ENCODE peak calls at places on chromosomes 4 and X, in six cellular contexts. One of them, this sample, is unnamed.

GRCh38 chrX:13029831-13030771 is 14.3 kb downstream of the FAM9C start:
- DNase-seq in brain microvascular endothelial cell: no peak
- DNase-seq in BJ: no peak
- DNase-seq in choroid plexus epithelial cell: peak; percentile 39
- DNase-seq in psoas muscle: no peak
- DNase-seq in heart left ventricle: no peak
- DNase-seq in this sample: no peak

GRCh38 chr4:47741200-47741599 is 96.7 kb downstream of the CORIN start:
- DNase-seq in brain microvascular endothelial cell: no peak
- DNase-seq in BJ: peak; percentile 2
- DNase-seq in choroid plexus epithelial cell: peak; percentile 72
- DNase-seq in psoas muscle: no peak
- DNase-seq in heart left ventricle: no peak
- DNase-seq in this sample: no peak

GRCh38 chrX:123013141-123013540 is 170.9 kb upstream of the GRIA3 start:
- DNase-seq in brain microvascular endothelial cell: no peak
- DNase-seq in BJ: no peak
- DNase-seq in choroid plexus epithelial cell: no peak
- DNase-seq in psoas muscle: no peak
- DNase-seq in heart left ventricle: no peak
- DNase-seq in this sample: no peak

GRCh38 chrX:153651540-153652079 is 4.6 kb downstream of the DUSP9 start:
- DNase-seq in brain microvascular endothelial cell: no peak
- DNase-seq in BJ: no peak
- DNase-seq in choroid plexus epithelial cell: no peak
- DNase-seq in psoas muscle: no peak
- DNase-seq in heart left ventricle: peak; percentile 13
- DNase-seq in this sample: no peak

GRCh38 chrX:2401590-2402360 is 99.0 kb downstream of the DHRSX start:
- DNase-seq in brain microvascular endothelial cell: no peak
- DNase-seq in BJ: peak; percentile 14
- DNase-seq in choroid plexus epithelial cell: peak; percentile 71
- DNase-seq in psoas muscle: peak; percentile 46
- DNase-seq in heart left ventricle: peak; percentile 64
- DNase-seq in this sample: no peak

GRCh38 chrX:129654652-129655546 is at the start of gene APLN:
- DNase-seq in brain microvascular endothelial cell: no peak
- DNase-seq in BJ: no peak
- DNase-seq in choroid plexus epithelial cell: peak; percentile 70
- DNase-seq in psoas muscle: peak; percentile 68
- DNase-seq in heart left ventricle: peak; percentile 54
- DNase-seq in this sample: peak; percentile 44

GRCh38 chr4:119679251-119679650 is 50.6 kb upstream of the PDE5A start:
- DNase-seq in brain microvascular endothelial cell: no peak
- DNase-seq in BJ: no peak
- DNase-seq in choroid plexus epithelial cell: peak; percentile 23
- DNase-seq in psoas muscle: no peak
- DNase-seq in heart left ventricle: no peak
- DNase-seq in this sample: no peak

GRCh38 chrX:12245650-12246645 is 107.7 kb downstream of the FRMPD4 start:
- DNase-seq in brain microvascular endothelial cell: peak; percentile 73
- DNase-seq in BJ: peak; percentile 21
- DNase-seq in choroid plexus epithelial cell: peak; percentile 47
- DNase-seq in psoas muscle: no peak
- DNase-seq in heart left ventricle: no peak
- DNase-seq in this sample: no peak

GRCh38 chr4:6658635-6659075 is 18.2 kb downstream of the MRFAP1 start:
- DNase-seq in brain microvascular endothelial cell: peak; percentile 4
- DNase-seq in BJ: no peak
- DNase-seq in choroid plexus epithelial cell: peak; percentile 54
- DNase-seq in psoas muscle: peak; percentile 44
- DNase-seq in heart left ventricle: peak; percentile 54
- DNase-seq in this sample: no peak

GRCh38 chr4:8333726-8334460 is 64.3 kb downstream of the HTRA3 start:
- DNase-seq in brain microvascular endothelial cell: no peak
- DNase-seq in BJ: no peak
- DNase-seq in choroid plexus epithelial cell: no peak
- DNase-seq in psoas muscle: no peak
- DNase-seq in heart left ventricle: peak; percentile 15
- DNase-seq in this sample: no peak

GRCh38 chr4:147336252-147336651 is 144.6 kb upstream of the EDNRA start:
- DNase-seq in brain microvascular endothelial cell: no peak
- DNase-seq in BJ: no peak
- DNase-seq in choroid plexus epithelial cell: no peak
- DNase-seq in psoas muscle: no peak
- DNase-seq in heart left ventricle: no peak
- DNase-seq in this sample: no peak

GRCh38 chr4:162115323-162115722 is 48.5 kb downstream of the FSTL5 start:
- DNase-seq in brain microvascular endothelial cell: no peak
- DNase-seq in BJ: no peak
- DNase-seq in choroid plexus epithelial cell: peak; percentile 5
- DNase-seq in psoas muscle: no peak
- DNase-seq in heart left ventricle: no peak
- DNase-seq in this sample: no peak

GRCh38 chrX:154596290-154596929 is 11.5 kb downstream of the CTAG1A start:
- DNase-seq in brain microvascular endothelial cell: peak; percentile 8
- DNase-seq in BJ: peak; percentile 61
- DNase-seq in choroid plexus epithelial cell: peak; percentile 55
- DNase-seq in psoas muscle: no peak
- DNase-seq in heart left ventricle: no peak
- DNase-seq in this sample: peak; percentile 56

GRCh38 chrX:5142644-5143043 is 1086.0 kb downstream of the NLGN4X start:
- DNase-seq in brain microvascular endothelial cell: no peak
- DNase-seq in BJ: no peak
- DNase-seq in choroid plexus epithelial cell: no peak
- DNase-seq in psoas muscle: no peak
- DNase-seq in heart left ventricle: no peak
- DNase-seq in this sample: no peak

GRCh38 chrX:72026341-72027023 is 105.2 kb downstream of the RTL5 start:
- DNase-seq in brain microvascular endothelial cell: no peak
- DNase-seq in BJ: no peak
- DNase-seq in choroid plexus epithelial cell: no peak
- DNase-seq in psoas muscle: no peak
- DNase-seq in heart left ventricle: no peak
- DNase-seq in this sample: no peak

GRCh38 chrX:122943918-122944317 is 240.2 kb upstream of the GRIA3 start:
- DNase-seq in brain microvascular endothelial cell: peak; percentile 86
- DNase-seq in BJ: no peak
- DNase-seq in choroid plexus epithelial cell: peak; percentile 65
- DNase-seq in psoas muscle: no peak
- DNase-seq in heart left ventricle: no peak
- DNase-seq in this sample: no peak

GRCh38 chr4:158217763-158218162 is 7.5 kb downstream of the TMEM144 start:
- DNase-seq in brain microvascular endothelial cell: no peak
- DNase-seq in BJ: no peak
- DNase-seq in choroid plexus epithelial cell: no peak
- DNase-seq in psoas muscle: no peak
- DNase-seq in heart left ventricle: peak; percentile 22
- DNase-seq in this sample: no peak

GRCh38 chr4:158219623-158220022 is 9.3 kb downstream of the TMEM144 start:
- DNase-seq in brain microvascular endothelial cell: no peak
- DNase-seq in BJ: no peak
- DNase-seq in choroid plexus epithelial cell: no peak
- DNase-seq in psoas muscle: no peak
- DNase-seq in heart left ventricle: no peak
- DNase-seq in this sample: no peak
- TF ChIP-seq CTCF in brain microvascular endothelial cell: no peak
- TF ChIP-seq CTCF in BJ: no peak
- TF ChIP-seq CTCF in choroid plexus epithelial cell: no peak
- TF ChIP-seq CTCF in psoas muscle: no peak
- TF ChIP-seq CTCF in heart left ventricle: no peak
- TF ChIP-seq CTCF in this sample: no peak

GRCh38 chrX:56232221-56233082 is at the start of gene KLF8:
- DNase-seq in brain microvascular endothelial cell: no peak
- DNase-seq in BJ: no peak
- DNase-seq in choroid plexus epithelial cell: no peak
- DNase-seq in psoas muscle: peak; percentile 33
- DNase-seq in heart left ventricle: peak; percentile 34
- DNase-seq in this sample: no peak
- H3K4me3 ChIP-seq in brain microvascular endothelial cell: no peak within 1 kb of the TSS
- H3K4me3 ChIP-seq in BJ: peak within 1 kb of the TSS; percentile 31
- H3K4me3 ChIP-seq in choroid plexus epithelial cell: no peak within 1 kb of the TSS
- H3K4me3 ChIP-seq in psoas muscle: peak within 1 kb of the TSS; percentile 71
- H3K4me3 ChIP-seq in heart left ventricle: peak within 1 kb of the TSS; percentile 17
- H3K4me3 ChIP-seq in this sample: no peak within 1 kb of the TSS

GRCh38 chr4:10584042-10584441 is 100.5 kb downstream of the CLNK start:
- DNase-seq in brain microvascular endothelial cell: peak; percentile 89
- DNase-seq in BJ: peak; percentile 29
- DNase-seq in choroid plexus epithelial cell: peak; percentile 95
- DNase-seq in psoas muscle: no peak
- DNase-seq in heart left ventricle: peak; percentile 35
- DNase-seq in this sample: peak; percentile 69

GRCh38 chr4:10579700-10580099 is 104.9 kb downstream of the CLNK start:
- DNase-seq in brain microvascular endothelial cell: no peak
- DNase-seq in BJ: no peak
- DNase-seq in choroid plexus epithelial cell: no peak
- DNase-seq in psoas muscle: no peak
- DNase-seq in heart left ventricle: no peak
- DNase-seq in this sample: no peak

GRCh38 chr4:10582966-10583365 is 101.6 kb downstream of the CLNK start:
- DNase-seq in brain microvascular endothelial cell: no peak
- DNase-seq in BJ: no peak
- DNase-seq in choroid plexus epithelial cell: no peak
- DNase-seq in psoas muscle: no peak
- DNase-seq in heart left ventricle: no peak
- DNase-seq in this sample: no peak

GRCh38 chr4:10581022-10581421 is 103.5 kb downstream of the CLNK start:
- DNase-seq in brain microvascular endothelial cell: no peak
- DNase-seq in BJ: no peak
- DNase-seq in choroid plexus epithelial cell: no peak
- DNase-seq in psoas muscle: no peak
- DNase-seq in heart left ventricle: no peak
- DNase-seq in this sample: no peak

DNA sequence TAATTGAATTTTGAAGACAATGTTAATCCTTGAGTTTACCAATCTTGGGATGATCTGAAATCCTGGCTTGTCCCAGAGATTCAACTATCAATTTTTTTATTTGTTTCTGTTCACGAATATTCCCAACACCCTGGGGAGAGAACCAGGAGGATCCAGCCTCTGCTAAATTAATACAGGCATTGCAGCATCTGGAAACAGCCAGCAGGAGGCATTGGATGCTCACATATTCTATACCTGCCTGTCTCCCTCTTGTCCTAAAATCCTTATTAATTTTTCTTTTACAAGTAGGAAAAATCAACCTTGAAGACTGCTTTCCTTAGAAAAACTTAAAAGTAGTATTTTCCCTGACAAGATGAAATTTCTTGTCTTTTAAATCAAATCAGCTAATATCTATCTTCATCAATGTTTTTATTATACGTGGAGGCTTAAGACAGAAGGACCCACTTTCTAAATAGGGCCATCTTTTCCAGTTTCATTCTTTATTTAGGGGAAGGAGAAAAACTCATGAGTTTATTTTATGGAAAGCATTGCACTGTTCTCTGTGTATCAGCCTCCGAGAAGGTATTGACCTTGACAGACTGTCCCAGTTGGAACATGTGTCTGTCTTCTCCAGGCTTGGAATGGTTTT is 102.4 kb downstream of the CLNK start:
- DNase-seq in brain microvascular endothelial cell: peak; percentile 65
- DNase-seq in BJ: no peak
- DNase-seq in choroid plexus epithelial cell: peak; percentile 80
- DNase-seq in psoas muscle: no peak
- DNase-seq in heart left ventricle: no peak
- DNase-seq in this sample: peak; percentile 42
- TF ChIP-seq CTCF in brain microvascular endothelial cell: peak; percentile 92
- TF ChIP-seq CTCF in BJ: peak; percentile 90
- TF ChIP-seq CTCF in choroid plexus epithelial cell: peak; percentile 98
- TF ChIP-seq CTCF in psoas muscle: peak; percentile 46
- TF ChIP-seq CTCF in heart left ventricle: peak; percentile 79
- TF ChIP-seq CTCF in this sample: peak; percentile 88

GRCh38 chr4:76208005-76208765 is 5.4 kb downstream of the SCARB2 start:
- DNase-seq in brain microvascular endothelial cell: peak; percentile 92
- DNase-seq in BJ: peak; percentile 71
- DNase-seq in choroid plexus epithelial cell: peak; percentile 95
- DNase-seq in psoas muscle: peak; percentile 80
- DNase-seq in heart left ventricle: peak; percentile 86
- DNase-seq in this sample: no peak
- H3K4me3 ChIP-seq in brain microvascular endothelial cell: peak overlapping the region; percentile 20
- H3K4me3 ChIP-seq in BJ: peak overlapping the region; percentile 21
- H3K4me3 ChIP-seq in choroid plexus epithelial cell: peak overlapping the region; percentile 7
- H3K4me3 ChIP-seq in psoas muscle: peak overlapping the region; percentile 95
- H3K4me3 ChIP-seq in heart left ventricle: no peak overlapping the region
- H3K4me3 ChIP-seq in this sample: no peak overlapping the region

DNA sequence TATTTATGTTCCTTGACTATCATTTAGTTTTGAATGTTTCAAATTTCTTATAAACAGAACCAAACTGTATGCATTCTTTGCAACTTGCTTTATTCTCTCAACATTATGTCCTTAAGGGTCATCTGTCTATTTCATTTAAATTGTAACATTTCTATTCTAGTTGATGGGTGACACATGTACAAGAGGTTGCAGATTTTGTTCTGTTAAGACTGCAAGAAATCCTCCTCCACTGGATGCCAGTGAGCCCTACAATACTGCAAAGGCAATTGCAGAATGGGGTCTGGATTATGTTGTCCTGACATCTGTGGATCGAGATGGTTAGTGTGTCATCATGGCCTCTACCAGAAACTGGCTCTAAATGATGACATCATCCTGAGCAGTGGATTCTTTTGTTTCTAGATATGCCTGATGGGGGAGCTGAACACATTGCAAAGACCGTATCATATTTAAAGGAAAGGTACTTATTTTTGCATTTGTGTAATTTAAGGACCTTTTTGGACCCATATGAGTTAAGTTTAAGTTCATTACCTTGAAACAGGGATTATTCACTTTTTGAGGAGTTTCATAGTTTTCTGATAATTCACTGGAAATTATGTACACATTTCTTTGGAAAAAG is 6.1 kb downstream of the LIAS start:
- DNase-seq in brain microvascular endothelial cell: peak; percentile 84
- DNase-seq in BJ: no peak
- DNase-seq in choroid plexus epithelial cell: peak; percentile 92
- DNase-seq in psoas muscle: no peak
- DNase-seq in heart left ventricle: no peak
- DNase-seq in this sample: no peak
- TF ChIP-seq CTCF in brain microvascular endothelial cell: peak; percentile 36
- TF ChIP-seq CTCF in BJ: peak; percentile 17
- TF ChIP-seq CTCF in choroid plexus epithelial cell: peak; percentile 36
- TF ChIP-seq CTCF in psoas muscle: no peak
- TF ChIP-seq CTCF in heart left ventricle: no peak
- TF ChIP-seq CTCF in this sample: no peak

This sample was measured in DND-41.